ENCODE peak calls at places on chromosomes 13 and 19, in five cellular contexts. V, O, Q, X and K are unnamed samples.

GRCh38 chr19:11657307-11657706 is 60.0 kb downstream of the ZNF627 start:
- DNase-seq in V (no peak), O (no peak), Q (no peak), X (no peak), K (no peak)

GRCh38 chr19:19260417-19260816 is 12.7 kb downstream of the TM6SF2 start:
- DNase-seq in V (no peak), O (no peak), Q (no peak), X (no peak), K (no peak)

GRCh38 chr19:41991025-41991424 is 3.0 kb downstream of the ATP1A3 start:
- DNase-seq in V (no peak), O (no peak), Q (no peak), X (no peak), K (no peak)

GRCh38 chr19:16825312-16826168 is 3.7 kb upstream of the SIN3B start:
- DNase-seq in V (peak; percentile 63), O (no peak), Q (peak; percentile 86), X (no peak), K (peak; percentile 68)

GRCh38 chr13:89726690-89727435 is 1620.6 kb upstream of the MIR17HG start:
- DNase-seq in V (peak; percentile 46), O (no peak), Q (no peak), X (no peak), K (peak; percentile 24)

GRCh38 chr13:99310382-99311031 is 3.3 kb upstream of the GPR183 start:
- DNase-seq in V (peak; percentile 93), O (no peak), Q (no peak), X (no peak), K (peak; percentile 89)

GRCh38 chr19:29804493-29804892 is 7.3 kb upstream of the CCNE1 start:
- DNase-seq in V (no peak), O (no peak), Q (no peak), X (no peak), K (no peak)

GRCh38 chr19:11978492-11979100 is 13.8 kb downstream of the ZNF763 start:
- DNase-seq in V (no peak), O (no peak), Q (no peak), X (no peak), K (no peak)

GRCh38 chr13:20938302-20938701 is 35.8 kb upstream of the XPO4 start:
- DNase-seq in V (no peak), O (no peak), Q (no peak), X (no peak), K (no peak)

DNA sequence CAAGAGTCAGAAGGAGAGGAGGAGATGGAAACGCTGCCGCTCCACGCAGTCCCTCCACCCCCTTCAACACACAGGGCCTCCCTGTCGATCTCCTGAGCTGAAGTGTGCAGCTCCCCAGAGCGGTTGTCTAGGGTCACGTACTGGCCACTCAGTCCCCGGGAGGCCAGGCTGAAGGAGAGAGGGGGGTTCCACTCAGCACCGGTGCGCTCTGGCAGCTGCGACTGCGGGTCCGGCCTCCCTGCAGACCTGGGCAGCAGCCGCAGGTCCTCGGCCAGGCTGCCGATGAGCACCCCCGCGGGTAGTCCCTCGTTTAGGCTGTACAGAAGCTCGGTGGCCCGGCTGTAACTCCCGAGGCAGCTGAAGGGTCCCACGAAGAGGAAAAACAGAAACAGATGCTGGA is 2.1 kb downstream of the PCDH20 start:
- DNase-seq in V (no peak), O (no peak), Q (peak; percentile 65), X (peak; percentile 61), K (no peak)
- H3K4me3 ChIP-seq in V (no peak overlapping the region), O (no peak overlapping the region), Q (peak overlapping the region; percentile 96), X (no peak overlapping the region), K (no peak overlapping the region)

DNA sequence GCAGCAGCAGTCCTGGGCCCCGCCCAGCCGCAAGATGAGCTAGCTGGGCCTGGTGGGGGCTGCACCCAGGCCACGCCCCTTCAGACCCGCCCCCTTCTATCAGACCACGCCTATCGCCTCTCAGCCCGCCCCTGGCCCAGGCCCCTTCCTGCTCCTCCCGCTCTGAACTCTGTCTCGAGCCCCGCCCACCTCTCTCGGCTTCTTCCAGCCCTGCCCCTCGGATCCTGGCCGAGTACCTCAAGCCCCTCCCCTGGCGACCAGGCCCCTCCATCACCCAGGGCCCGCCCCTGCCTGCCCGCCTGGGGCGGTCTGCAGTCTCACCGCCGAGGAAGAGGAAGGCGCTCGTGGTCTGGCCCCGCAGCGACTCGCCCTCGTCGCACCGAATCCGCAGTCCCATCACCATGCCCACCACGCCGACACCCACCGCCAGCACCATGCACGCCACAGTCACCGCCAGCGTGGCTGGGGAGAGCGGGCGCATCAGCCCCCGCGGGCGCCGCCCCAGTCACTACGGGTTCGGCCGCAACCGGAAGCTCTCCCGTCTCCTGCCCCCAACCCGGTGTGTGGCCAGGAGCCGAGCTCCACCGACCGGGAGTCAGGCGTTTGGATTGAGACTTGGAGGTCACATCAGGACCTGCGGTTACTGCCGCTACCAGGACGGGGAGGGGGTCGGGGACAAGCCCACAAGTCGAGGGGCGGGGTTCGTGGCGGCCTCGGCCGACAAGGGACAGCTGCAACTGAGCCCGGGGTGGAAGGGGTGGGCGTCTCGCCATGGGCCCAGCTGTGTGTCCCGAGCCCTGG is 1.0 kb downstream of the CLDND2 start:
- DNase-seq in V (peak; percentile 98), O (peak; percentile 92), Q (peak; percentile 100), X (peak; percentile 100), K (peak; percentile 99)
- H3K4me3 ChIP-seq in V (peak overlapping the region; percentile 84), O (peak overlapping the region; percentile 99), Q (peak overlapping the region; percentile 94), X (peak overlapping the region; percentile 65), K (peak overlapping the region; percentile 77)

DNA sequence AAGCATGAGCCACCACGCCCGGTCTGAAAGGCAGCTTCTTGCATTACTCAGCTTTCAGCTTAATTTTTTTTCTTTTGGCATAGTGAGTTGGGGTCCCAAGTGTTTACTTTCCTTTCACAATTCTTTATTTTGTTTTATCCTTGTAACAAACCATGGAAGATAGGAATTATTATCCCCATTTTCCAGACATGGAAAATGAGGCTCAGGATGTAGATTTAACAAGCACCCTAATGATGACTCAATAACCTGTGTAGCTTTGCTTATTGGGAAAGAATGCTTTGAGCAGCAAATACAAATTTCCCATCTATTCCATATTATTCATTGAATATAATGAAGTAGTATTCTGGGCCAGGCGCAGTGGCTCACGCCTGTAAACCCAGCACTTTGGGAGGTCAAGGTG is 13.5 kb upstream of the COG3 start:
- DNase-seq in V (no peak), O (no peak), Q (no peak), X (no peak), K (peak; percentile 10)
- H3K4me3 ChIP-seq in V (no peak overlapping the region), O (no peak overlapping the region), Q (no peak overlapping the region), X (no peak overlapping the region), K (no peak overlapping the region)

GRCh38 chr19:3028305-3029069 is 593 bp downstream of the TLE2 start:
- DNase-seq in V (no peak), O (no peak), Q (peak; percentile 77), X (no peak), K (no peak)
- H3K4me3 ChIP-seq in V (peak overlapping the region; percentile 39), O (peak overlapping the region; percentile 59), Q (peak overlapping the region; percentile 80), X (peak overlapping the region; percentile 32), K (peak overlapping the region; percentile 75)

GRCh38 chr19:51703655-51704515 is 10.8 kb downstream of the SPACA6 start:
- DNase-seq in V (peak; percentile 89), O (peak; percentile 95), Q (peak; percentile 98), X (peak; percentile 99), K (peak; percentile 97)
- H3K4me3 ChIP-seq in V (peak overlapping the region; percentile 45), O (peak overlapping the region; percentile 89), Q (peak overlapping the region; percentile 81), X (peak overlapping the region; percentile 61), K (peak overlapping the region; percentile 85)

DNA sequence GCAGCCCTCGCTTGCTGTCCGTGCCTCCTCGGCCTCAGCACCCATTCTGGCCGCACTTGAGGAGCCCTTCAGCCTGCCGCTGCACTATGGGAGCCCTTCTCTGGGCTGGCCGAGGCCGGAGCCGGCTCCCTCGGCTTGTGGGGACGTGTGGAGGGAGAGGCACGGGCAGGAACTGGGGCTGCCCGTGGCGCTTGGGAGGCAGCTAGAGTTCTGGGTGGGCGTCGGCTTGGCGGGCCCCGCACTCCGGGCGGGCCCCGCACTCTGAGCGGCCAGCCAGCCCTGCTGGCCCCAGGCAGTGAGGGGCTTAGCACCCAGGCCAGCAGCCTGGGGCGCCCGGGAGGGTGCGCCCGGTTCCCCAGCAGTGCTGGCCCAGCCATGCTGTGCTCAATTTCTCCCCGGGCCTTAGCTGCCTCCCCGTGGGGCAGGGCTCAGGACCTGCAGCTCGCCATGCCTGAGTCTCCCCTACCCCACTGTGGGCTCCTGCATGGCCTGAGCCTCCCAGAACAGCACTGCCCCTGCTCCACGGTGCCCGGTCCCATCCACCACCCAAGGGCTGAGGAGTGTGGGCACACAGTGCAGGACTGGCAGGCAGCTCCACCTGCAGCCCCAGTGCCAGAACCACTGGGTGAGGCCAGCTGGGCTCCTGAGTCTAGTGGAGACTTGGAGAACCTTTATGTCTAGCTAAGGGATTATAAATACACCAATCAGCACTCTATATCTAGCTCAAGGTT is 240.0 kb upstream of the PRR20A start:
- DNase-seq in V (no peak), O (no peak), Q (no peak), X (peak; percentile 60), K (no peak)
- H3K4me3 ChIP-seq in V (no peak overlapping the region), O (no peak overlapping the region), Q (no peak overlapping the region), X (no peak overlapping the region), K (no peak overlapping the region)

GRCh38 chr13:110297771-110298170 is 9.2 kb downstream of the COL4A1 start:
- DNase-seq in V (no peak), O (no peak), Q (no peak), X (no peak), K (no peak)

GRCh38 chr13:110300090-110300815 is 6.7 kb downstream of the COL4A1 start:
- DNase-seq in V (peak; percentile 69), O (no peak), Q (no peak), X (no peak), K (no peak)

GRCh38 chr13:110298566-110299321 is 8.2 kb downstream of the COL4A1 start:
- DNase-seq in V (no peak), O (no peak), Q (peak; percentile 76), X (peak; percentile 78), K (no peak)

GRCh38 chr13:110297011-110297410 is 9.9 kb downstream of the COL4A1 start:
- DNase-seq in V (no peak), O (no peak), Q (peak; percentile 81), X (no peak), K (no peak)

GRCh38 chr13:110298221-110298565 is 8.8 kb downstream of the COL4A1 start:
- DNase-seq in V (no peak), O (no peak), Q (no peak), X (no peak), K (no peak)
- H3K4me3 ChIP-seq in V (no peak overlapping the region), O (no peak overlapping the region), Q (no peak overlapping the region), X (no peak overlapping the region), K (no peak overlapping the region)

GRCh38 chr13:39035799-39036198 is 2.1 kb downstream of the PROSER1 start:
- DNase-seq in V (no peak), O (no peak), Q (no peak), X (no peak), K (peak; percentile 8)
- H3K4me3 ChIP-seq in V (peak overlapping the region; percentile 9), O (peak overlapping the region; percentile 90), Q (peak overlapping the region; percentile 96), X (peak overlapping the region; percentile 90), K (peak overlapping the region; percentile 97)

DNA sequence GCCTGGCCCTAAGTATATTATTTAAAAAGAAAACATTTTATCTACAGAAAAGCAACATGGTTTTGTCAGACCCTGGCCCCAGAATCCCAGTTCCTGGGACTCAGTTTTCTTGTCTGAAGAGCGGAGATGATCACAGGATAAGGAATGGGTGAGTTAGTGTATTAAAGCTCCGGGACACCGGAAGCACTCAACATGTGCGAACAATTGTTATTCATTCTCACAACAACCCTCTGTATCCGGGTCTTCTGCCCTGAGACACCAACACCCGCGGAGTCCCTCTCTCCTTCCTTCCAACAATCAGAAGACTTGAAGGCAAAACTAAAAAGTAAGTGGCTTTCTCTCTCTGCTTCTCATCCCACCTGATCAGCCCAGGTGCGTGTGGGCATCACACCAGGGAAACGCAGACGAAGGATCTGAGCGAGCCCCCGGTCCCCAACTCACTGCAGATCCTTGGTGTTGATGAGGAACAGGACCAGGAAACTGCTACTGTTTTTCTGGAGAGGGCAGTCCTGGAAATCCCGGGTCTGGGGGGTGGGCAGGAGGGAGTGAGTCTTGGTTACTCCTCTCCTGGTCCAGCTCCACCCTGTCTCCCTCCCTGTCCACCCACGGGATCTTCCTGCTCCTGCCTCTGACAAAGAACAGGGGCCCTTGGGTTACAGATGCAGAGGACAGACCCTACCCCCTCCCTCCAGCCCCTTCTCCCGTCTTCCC is 2.0 kb downstream of the GPR108 start:
- DNase-seq in V (no peak), O (no peak), Q (peak; percentile 77), X (no peak), K (no peak)
- H3K4me3 ChIP-seq in V (no peak overlapping the region), O (no peak overlapping the region), Q (peak overlapping the region; percentile 89), X (no peak overlapping the region), K (peak overlapping the region; percentile 99)